ENCODE peak calls at places on chromosome 15, in five cellular contexts. L is transverse colon; W is CD4-positive, alpha-beta T cell; U is cardiac fibroblast; I is breast epithelium. Z is an unnamed sample.

GRCh38 chr15:51754267-51754666 is 2.9 kb downstream of the TMOD2 start:
- DNase-seq in I (no peak), W (no peak), L (no peak), U (no peak), Z (no peak)

GRCh38 chr15:59170295-59170881 is 36.3 kb upstream of the LDHAL6B start:
- DNase-seq in L (peak), I (peak), W (no peak), U (peak), Z (no peak)

GRCh38 chr15:101246391-101246790 is 5.5 kb downstream of the CHSY1 start:
- DNase-seq in L (no peak), W (no peak), I (no peak), U (no peak), Z (no peak)

GRCh38 chr15:35306361-35306981 is 221.4 kb upstream of the NANOGP8 start:
- DNase-seq in U (peak), L (peak), I (no peak), W (no peak), Z (peak)

GRCh38 chr15:101045835-101046691 is 126.9 kb downstream of the LRRK1 start:
- DNase-seq in U (no peak), L (peak), I (peak), W (no peak), Z (no peak)

GRCh38 chr15:42146551-42147430 is 9.6 kb downstream of the PLA2G4F start:
- DNase-seq in U (no peak), W (no peak), L (no peak), I (no peak), Z (no peak)

GRCh38 chr15:81161215-81161673 is 27.2 kb downstream of the CFAP161 start:
- DNase-seq in I (no peak), U (no peak), L (no peak), W (no peak), Z (no peak)

GRCh38 chr15:95495033-95495541 is 835.4 kb upstream of the NR2F2 start:
- DNase-seq in U (peak), I (no peak), W (no peak), L (no peak), Z (no peak)

GRCh38 chr15:51267047-51267713 is 71.2 kb downstream of the CYP19A1 start:
- DNase-seq in U (no peak), L (no peak), I (no peak), W (no peak), Z (peak)

GRCh38 chr15:69595009-69595825 is 142.6 kb downstream of the RPLP1 start:
- DNase-seq in L (peak), U (no peak), W (no peak), I (no peak), Z (no peak)

GRCh38 chr15:70699873-70700272 is 63.5 kb downstream of the UACA start:
- DNase-seq in I (no peak), U (no peak), L (no peak), W (no peak), Z (no peak)

GRCh38 chr15:93042211-93042610 is 46.8 kb downstream of the RGMA start:
- DNase-seq in L (no peak), U (no peak), I (no peak), W (no peak), Z (no peak)

GRCh38 chr15:90959894-90960293 is 5.2 kb downstream of the RCCD1 start:
- DNase-seq in I (no peak), L (no peak), W (no peak), U (peak), Z (no peak)

GRCh38 chr15:59436774-59437472 is 1.1 kb upstream of the FAM81A start:
- DNase-seq in L (no peak), U (peak), I (no peak), W (no peak), Z (no peak)

GRCh38 chr15:39213385-39213840 is 367.5 kb upstream of the THBS1 start:
- DNase-seq in W (no peak), I (no peak), U (peak), L (no peak), Z (peak)

GRCh38 chr15:95326689-95327525 is 1003.6 kb upstream of the NR2F2 start:
- DNase-seq in L (no peak), W (no peak), U (no peak), I (no peak), Z (peak)

GRCh38 chr15:52556524-52556923 is 12.3 kb downstream of the ARPP19 start:
- DNase-seq in I (no peak), W (no peak), U (no peak), L (no peak), Z (no peak)

GRCh38 chr15:96948981-96949380 is 618.5 kb downstream of the NR2F2 start:
- DNase-seq in W (no peak), I (no peak), U (no peak), L (no peak), Z (no peak)

GRCh38 chr15:100973351-100974034 is 54.3 kb downstream of the LRRK1 start:
- DNase-seq in U (no peak), W (no peak), L (no peak), I (no peak), Z (no peak)

GRCh38 chr15:73392025-73392424 is 23.3 kb upstream of the HCN4 start:
- DNase-seq in W (no peak), U (no peak), I (no peak), L (no peak), Z (no peak)

GRCh38 chr15:70778258-70779076 is 15.1 kb upstream of the UACA start:
- DNase-seq in I (no peak), U (peak), L (no peak), W (no peak), Z (no peak)

GRCh38 chr15:63484433-63484832 is 20.0 kb upstream of the USP3 start:
- DNase-seq in L (no peak), U (no peak), W (no peak), I (no peak), Z (no peak)

GRCh38 chr15:75727851-75728715 is 15.4 kb upstream of the CSPG4 start:
- DNase-seq in W (peak), L (peak), I (peak), U (peak), Z (peak)

GRCh38 chr15:48449734-48450133 is 118.5 kb downstream of the DUT start:
- DNase-seq in U (no peak), L (no peak), W (no peak), I (no peak), Z (no peak)

GRCh38 chr15:31255732-31256384 is 70.8 kb upstream of the KLF13 start:
- DNase-seq in W (no peak), U (no peak), I (no peak), L (peak), Z (no peak)

GRCh38 chr15:69810441-69811071 is 287.2 kb downstream of the TLE3 start:
- DNase-seq in U (no peak), W (no peak), L (no peak), I (no peak), Z (no peak)

GRCh38 chr15:51374131-51374530 is 32.7 kb downstream of the GLDN start:
- DNase-seq in U (no peak), I (no peak), L (no peak), W (no peak), Z (no peak)

GRCh38 chr15:88498991-88499390 is 31.5 kb downstream of the MRPS11 start:
- DNase-seq in U (no peak), L (no peak), I (no peak), W (no peak), Z (no peak)

GRCh38 chr15:62392411-62392810 is 227.3 kb upstream of the C2CD4B start:
- DNase-seq in W (no peak), L (peak), U (peak), I (no peak), Z (peak)

GRCh38 chr15:49103002-49103401 is 52.4 kb downstream of the COPS2 start:
- DNase-seq in W (no peak), L (no peak), U (no peak), I (no peak), Z (no peak)

DNA sequence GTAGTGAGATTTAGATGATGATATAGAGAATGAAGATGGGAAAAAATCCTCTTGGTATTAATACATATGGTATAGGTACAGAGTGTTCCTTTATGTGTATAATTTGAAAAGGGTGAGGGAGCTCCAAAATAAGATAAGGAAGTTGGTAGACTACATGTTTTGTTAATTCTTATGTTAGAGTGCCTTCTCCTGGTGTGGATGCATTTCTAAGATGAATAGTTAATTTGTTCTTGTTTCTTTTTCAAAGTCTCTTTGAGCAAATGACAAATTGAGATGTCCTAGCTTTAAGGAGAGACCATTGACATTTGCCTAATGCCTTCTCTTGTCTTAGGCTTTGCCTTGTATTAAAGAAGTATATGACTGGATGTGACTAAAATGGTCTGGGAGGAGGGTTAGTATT is 34.1 kb downstream of the AKAP13 start:
- DNase-seq in U (peak), W (no peak), I (no peak), L (no peak), Z (no peak)
- TF ChIP-seq CTCF in U (peak), W (peak), I (no peak), L (no peak), Z (no peak)

GRCh38 chr15:32674681-32675080 is 33.2 kb downstream of the SCG5 start:
- DNase-seq in I (no peak), W (no peak), L (no peak), U (no peak), Z (no peak)
- TF ChIP-seq CTCF in I (no peak), W (no peak), L (no peak), U (no peak), Z (no peak)

GRCh38 chr15:56869573-56869972 is 48.9 kb upstream of the TCF12 start:
- DNase-seq in W (no peak), L (peak), I (no peak), U (peak), Z (peak)
- TF ChIP-seq CTCF in W (peak), L (peak), I (peak), U (peak), Z (peak)

GRCh38 chr15:89673162-89673506 is 6.0 kb downstream of the PLIN1 start:
- DNase-seq in I (no peak), L (no peak), W (no peak), U (peak), Z (peak)
- TF ChIP-seq CTCF in I (no peak), L (no peak), W (no peak), U (peak), Z (peak)

GRCh38 chr15:67607959-67608605 is 65.6 kb downstream of the MAP2K5 start:
- DNase-seq in W (no peak), U (no peak), I (no peak), L (peak), Z (no peak)

GRCh38 chr15:67618312-67618711 is 75.8 kb downstream of the MAP2K5 start:
- DNase-seq in L (no peak), I (no peak), W (no peak), U (no peak), Z (no peak)

GRCh38 chr15:67611803-67612369 is 69.4 kb downstream of the MAP2K5 start:
- DNase-seq in W (no peak), L (no peak), I (no peak), U (peak), Z (no peak)

DNA sequence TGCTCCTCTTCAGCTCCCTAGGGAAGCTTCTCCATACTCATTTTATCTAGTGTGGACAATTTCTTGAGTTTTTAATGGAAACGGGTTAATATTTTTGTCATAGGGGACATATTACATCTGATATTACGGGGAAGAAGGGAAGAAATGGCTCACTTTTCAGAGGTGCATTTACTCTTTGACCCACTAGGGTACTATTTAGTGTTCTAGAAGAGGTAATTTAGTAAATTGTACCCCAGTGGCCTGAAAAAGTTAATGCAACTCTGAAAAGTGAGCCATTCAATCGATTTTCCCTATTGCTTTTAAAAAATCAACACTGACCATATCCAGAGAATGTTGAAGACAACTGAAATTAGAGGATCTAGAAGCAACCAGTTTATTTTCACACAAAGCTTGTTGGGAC is 71.2 kb downstream of the MAP2K5 start:
- DNase-seq in W (no peak), U (no peak), L (no peak), I (no peak), Z (no peak)
- TF ChIP-seq CTCF in W (no peak), U (no peak), L (no peak), I (no peak), Z (peak)

DNA sequence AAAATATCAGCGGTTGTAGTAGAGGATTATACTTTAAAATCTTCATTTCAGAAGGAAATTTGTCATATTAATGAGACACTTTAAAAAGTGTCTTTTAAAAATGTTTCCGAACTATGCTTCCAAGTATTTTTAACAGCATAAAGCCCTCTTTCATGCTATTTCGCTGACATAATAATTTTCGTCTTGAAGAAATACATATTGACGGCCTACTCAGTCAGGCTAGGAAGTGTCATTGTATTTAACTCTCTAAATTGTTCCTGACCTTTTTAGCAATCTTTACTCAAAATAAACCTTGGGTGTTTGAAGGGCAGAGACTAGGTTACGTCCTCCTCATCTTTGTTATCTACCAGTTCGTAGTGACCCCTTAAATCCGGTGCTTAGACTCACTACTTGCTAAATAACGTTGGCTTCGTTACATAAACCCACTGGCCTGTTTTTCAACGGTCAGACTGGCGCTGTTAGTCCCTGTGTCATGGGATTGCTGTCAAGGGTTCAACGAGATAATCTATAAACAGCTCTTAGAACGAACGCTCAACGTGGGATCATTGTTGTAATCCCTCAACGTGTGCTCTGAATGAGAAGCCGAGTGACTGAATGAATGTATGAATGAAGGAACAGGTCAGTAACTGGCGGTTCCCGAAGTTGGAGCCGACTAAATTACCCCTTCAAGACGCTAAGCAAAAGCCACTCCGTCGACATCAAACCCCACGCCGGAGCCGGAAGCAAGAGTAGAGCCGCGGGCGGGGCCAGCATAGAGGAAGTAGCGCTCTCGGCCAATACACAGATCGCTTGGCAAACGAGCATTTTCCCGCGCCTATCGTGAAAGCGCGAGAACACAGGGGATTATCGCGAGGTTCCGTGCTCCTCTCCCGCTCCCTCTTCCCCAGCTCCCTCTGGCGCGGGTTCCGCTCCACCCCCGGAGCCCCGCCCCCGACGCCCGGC is 516 bp upstream of the LRRC28 start:
- DNase-seq in I (peak), W (peak), L (peak), U (peak), Z (peak)
- TF ChIP-seq CTCF in I (no peak), W (no peak), L (no peak), U (no peak), Z (no peak)

Z was measured in neural crest cell.